ENCODE peak calls at places on chromosomes 13 and 19, in eight cellular contexts. P is adrenal gland, S is heart left ventricle, F is GM12878, A is tibial nerve, Q is uterus, D is esophagus squamous epithelium, G is spleen. T is an unnamed sample. For H3K4me1, the result is how much of the 10 kb centered on the place peaks cover.

GRCh38 chr19:10553087-10553667 is 9.5 kb downstream of the ATG4D start:
- DNase-seq in S (no peak), G (peak), F (no peak), A (no peak), P (no peak), D (no peak), Q (no peak), T (no peak)

GRCh38 chr13:110485604-110486003 is 75.9 kb downstream of the RAB20 start:
- DNase-seq in G (no peak), D (no peak), F (no peak), P (no peak), S (no peak), Q (no peak), A (no peak), T (no peak)

GRCh38 chr13:38417241-38417640 is 67.6 kb downstream of the UFM1 start:
- DNase-seq in G (no peak), D (no peak), Q (no peak), F (no peak), S (no peak), A (no peak), P (no peak), T (no peak)

GRCh38 chr19:4636151-4636717 is 3.1 kb upstream of the TNFAIP8L1 start:
- DNase-seq in G (peak), D (no peak), F (no peak), P (peak), Q (peak), S (peak), A (peak), T (peak)

GRCh38 chr19:53991224-53992113 is at the start of gene CACNG6:
- DNase-seq in Q (no peak), S (no peak), F (no peak), P (no peak), A (no peak), D (no peak), G (no peak), T (no peak)

GRCh38 chr19:45293682-45294081 is 29.0 kb downstream of the CKM start:
- DNase-seq in G (no peak), Q (no peak), F (no peak), D (no peak), P (no peak), A (no peak), S (no peak), T (no peak)

GRCh38 chr13:67736646-67737420 is 506.7 kb upstream of the PCDH9 start:
- DNase-seq in P (no peak), G (no peak), S (no peak), D (no peak), Q (no peak), F (no peak), A (no peak), T (no peak)

GRCh38 chr13:21138561-21138960 is 37.8 kb downstream of the SKA3 start:
- DNase-seq in Q (no peak), S (no peak), A (no peak), P (no peak), F (no peak), D (no peak), G (no peak), T (no peak)

GRCh38 chr13:72782717-72783116 is 784 bp downstream of the PIBF1 start:
- DNase-seq in G (no peak), Q (no peak), F (no peak), S (no peak), A (no peak), P (no peak), D (no peak), T (no peak)

GRCh38 chr19:33493401-33494275 is 28.0 kb downstream of the PEPD start:
- DNase-seq in P (no peak), D (no peak), Q (no peak), F (no peak), A (no peak), S (no peak), G (peak), T (peak)

GRCh38 chr19:18790566-18791314 is at the start of gene COMP:
- DNase-seq in F (no peak), S (no peak), Q (no peak), A (no peak), D (no peak), G (peak), P (no peak), T (no peak)

GRCh38 chr13:90710355-90710754 is 637.1 kb upstream of the MIR17HG start:
- DNase-seq in S (no peak), F (no peak), G (no peak), A (no peak), Q (no peak), D (no peak), P (no peak), T (no peak)

GRCh38 chr19:54233941-54234340 is 8.6 kb downstream of the LILRA6 start:
- DNase-seq in G (peak), F (no peak), S (no peak), D (no peak), P (no peak), Q (no peak), A (no peak), T (peak)

DNA sequence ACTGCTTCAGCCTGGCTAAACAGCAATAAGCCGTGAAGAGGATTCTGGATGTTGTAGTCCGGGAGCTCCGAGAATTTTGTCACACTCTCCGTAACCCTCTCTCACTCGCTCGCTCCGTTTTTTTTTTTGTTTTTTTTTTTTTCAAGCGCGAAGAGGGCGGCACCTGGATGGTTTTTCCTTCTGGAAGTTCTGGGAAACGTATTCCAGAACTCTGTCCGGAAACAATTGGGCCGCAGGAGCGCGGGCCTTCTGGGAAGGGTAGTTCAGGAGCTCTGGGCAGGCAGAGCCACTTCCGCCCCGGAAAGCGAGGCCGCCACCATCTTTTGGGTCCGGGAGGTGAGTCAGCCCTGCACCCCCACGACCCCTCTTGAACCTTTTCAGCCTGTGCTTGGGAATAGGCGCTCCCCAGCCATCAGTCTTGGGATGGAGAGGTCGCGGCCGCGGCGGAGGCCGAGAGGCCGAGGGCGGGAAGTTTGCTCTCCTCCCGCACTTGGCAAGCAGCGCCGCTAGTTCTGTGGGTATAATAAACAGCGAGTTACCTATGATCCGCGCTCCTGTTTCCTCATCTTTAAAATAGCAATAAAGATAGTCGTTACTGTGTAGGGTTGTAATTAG is at the start of gene ZNF227:
- DNase-seq in Q (peak), P (peak), S (peak), D (peak), F (peak), A (peak), G (peak), T (peak)
- TF ChIP-seq POLR2A in Q (peak), P (peak), S (no peak), D (no peak), F (peak), A (peak), G (no peak), T (no peak)

GRCh38 chr19:43634068-43634467 is 5.6 kb downstream of the CADM4 start:
- DNase-seq in F (no peak), A (no peak), P (no peak), Q (no peak), G (no peak), S (no peak), D (no peak), T (no peak)

GRCh38 chr19:43634877-43635560 is 4.6 kb downstream of the CADM4 start:
- DNase-seq in A (no peak), F (no peak), G (no peak), S (no peak), D (no peak), Q (no peak), P (no peak), T (no peak)

GRCh38 chr19:43634516-43634876 is 5.2 kb downstream of the CADM4 start:
- DNase-seq in F (no peak), Q (no peak), P (no peak), S (no peak), G (no peak), A (no peak), D (no peak), T (no peak)

GRCh38 chr19:43631491-43631890 is 8.2 kb downstream of the CADM4 start:
- DNase-seq in P (no peak), F (no peak), D (no peak), Q (no peak), A (no peak), G (no peak), S (no peak), T (no peak)

DNA sequence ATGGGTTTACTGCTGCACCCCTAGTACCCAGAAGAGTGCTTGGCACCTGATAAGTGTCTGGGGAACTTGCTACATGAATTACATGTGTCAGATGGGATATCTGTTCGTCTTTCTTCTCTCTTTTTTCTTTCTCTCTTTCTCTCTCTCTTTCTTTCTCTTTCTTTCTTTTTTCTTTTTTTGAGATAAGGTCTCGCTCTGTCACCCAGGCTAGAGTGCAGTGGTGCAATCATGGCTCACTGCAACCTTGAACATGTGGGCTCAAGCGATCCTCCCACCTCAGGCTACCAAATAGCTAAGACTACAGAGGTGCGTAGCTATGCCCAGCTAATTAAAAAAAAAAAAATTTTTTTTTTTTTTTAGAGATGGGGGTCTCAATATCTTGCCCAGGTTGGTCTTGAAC is 6.1 kb downstream of the CADM4 start:
- DNase-seq in D (no peak), A (no peak), S (no peak), F (no peak), P (no peak), Q (no peak), G (no peak), T (no peak)
- H3K4me1 ChIP-seq in D (under half), A (under half), S (under half), F (under half), P (under half), Q (under half), G (under half), T (under half)

GRCh38 chr19:8456064-8456463 is 11.3 kb downstream of the HNRNPM start:
- DNase-seq in G (no peak), A (no peak), S (no peak), Q (no peak), D (no peak), P (no peak), F (no peak), T (peak)
- TF ChIP-seq CTCF in G (no peak), A (no peak), S (no peak), Q (no peak), D (no peak), P (no peak), F (no peak), T (no peak)

DNA sequence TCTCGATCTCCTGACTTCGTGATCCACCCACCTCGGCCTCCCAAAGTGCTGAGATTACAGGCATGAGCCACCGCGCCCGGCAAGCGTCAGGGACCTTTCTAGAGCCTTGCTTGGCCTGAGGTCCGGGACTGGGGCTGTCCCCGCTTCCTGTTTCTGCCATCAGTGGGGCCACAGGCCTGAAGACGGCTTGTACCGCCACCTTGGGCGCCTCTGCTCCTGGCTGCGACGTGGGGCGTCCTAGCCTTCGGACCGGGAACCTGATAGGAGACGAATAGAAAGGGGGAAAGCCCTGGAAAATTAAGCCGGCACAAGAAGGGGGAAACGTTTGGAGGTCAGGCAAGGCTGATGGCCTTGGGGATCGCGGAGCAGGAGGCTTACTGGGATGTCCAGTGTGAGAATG is 35.1 kb downstream of the RNF6 start:
- DNase-seq in D (no peak), P (peak), A (no peak), G (peak), F (no peak), Q (no peak), S (no peak), T (no peak)
- TF ChIP-seq POLR2A in D (no peak), P (no peak), A (no peak), G (no peak), F (no peak), Q (no peak), S (no peak), T (no peak)

GRCh38 chr13:112204881-112205327 is 138.0 kb downstream of the SOX1 start:
- DNase-seq in Q (no peak), S (peak), G (no peak), P (no peak), F (no peak), A (no peak), D (no peak), T (no peak)
- H3K4me1 ChIP-seq in Q (under half), S (under half), G (under half), P (under half), F (under half), A (under half), D (under half), T (under half)

GRCh38 chr19:49913720-49914119 is 15.3 kb upstream of the ATF5 start:
- DNase-seq in P (no peak), A (no peak), F (no peak), Q (no peak), S (no peak), D (no peak), G (no peak), T (no peak)

GRCh38 chr19:49915271-49915670 is 13.7 kb upstream of the ATF5 start:
- DNase-seq in Q (no peak), A (no peak), G (no peak), D (no peak), F (no peak), S (no peak), P (no peak), T (no peak)

GRCh38 chr19:49918089-49918488 is 10.9 kb upstream of the ATF5 start:
- DNase-seq in Q (no peak), A (no peak), F (no peak), S (no peak), G (no peak), D (no peak), P (no peak), T (no peak)

GRCh38 chr19:49920624-49921363 is 8.2 kb upstream of the ATF5 start:
- DNase-seq in G (no peak), P (no peak), F (peak), D (no peak), S (no peak), A (no peak), Q (no peak), T (no peak)

DNA sequence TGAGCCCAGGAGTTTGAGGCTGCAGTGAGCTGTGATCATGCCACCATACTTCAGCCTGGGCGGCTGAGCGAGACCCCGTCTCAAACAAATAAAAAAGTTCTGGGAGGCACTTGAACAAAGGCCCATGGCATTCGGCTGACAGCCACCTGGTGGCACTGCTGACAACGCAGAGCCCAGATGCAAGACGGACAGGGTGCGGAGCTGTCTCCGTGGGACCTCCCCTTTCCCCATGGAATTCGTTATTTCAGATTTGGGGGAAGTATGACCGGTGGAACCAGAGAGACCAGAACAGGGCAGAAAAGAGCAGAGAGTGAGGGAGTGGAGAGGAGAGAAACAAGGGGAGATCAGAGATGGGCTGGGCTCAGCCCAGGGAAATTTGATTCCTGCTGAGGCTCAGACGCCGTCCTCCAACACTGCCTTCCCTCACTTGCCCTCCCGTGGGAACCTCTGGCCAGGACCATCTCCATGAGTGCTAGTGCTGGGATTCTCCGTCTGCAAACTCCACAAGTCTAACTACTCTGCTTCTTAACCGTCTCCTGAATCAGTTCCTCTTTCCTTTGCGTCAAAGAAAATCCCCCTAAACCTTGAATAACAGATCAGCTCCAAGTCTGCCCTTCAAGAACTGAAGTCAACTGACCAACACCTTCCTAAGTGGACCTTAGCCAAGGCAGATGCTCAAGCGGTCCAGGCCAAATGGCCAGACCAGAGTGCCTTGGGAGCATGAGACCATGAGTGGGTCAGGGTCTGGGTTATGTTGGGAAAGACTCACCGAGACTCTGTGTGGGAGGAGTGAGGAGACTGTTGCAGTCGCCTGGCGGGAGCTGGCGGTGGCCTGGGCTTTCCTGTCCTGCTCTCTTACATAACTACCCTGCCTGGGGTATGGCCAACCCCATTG is 11.9 kb upstream of the ATF5 start:
- DNase-seq in G (no peak), Q (no peak), F (no peak), A (no peak), S (no peak), P (no peak), D (no peak), T (no peak)
- TF ChIP-seq CTCF in G (peak), Q (no peak), F (peak), A (no peak), S (no peak), P (peak), D (no peak), T (no peak)

GRCh38 chr19:39327990-39328705 is 7.5 kb upstream of the LRFN1 start:
- DNase-seq in Q (peak), P (peak), S (peak), D (no peak), F (no peak), A (peak), G (peak), T (peak)
- TF ChIP-seq POLR2A in Q (no peak), P (no peak), S (no peak), D (no peak), F (no peak), A (no peak), G (no peak), T (no peak)

GRCh38 chr19:17484520-17485180 is 14.3 kb downstream of the SLC27A1 start:
- DNase-seq in G (no peak), S (no peak), A (no peak), D (no peak), Q (no peak), F (no peak), P (no peak), T (no peak)

GRCh38 chr19:17481986-17482385 is 11.7 kb downstream of the SLC27A1 start:
- DNase-seq in P (no peak), S (no peak), A (no peak), G (no peak), D (no peak), F (no peak), Q (no peak), T (no peak)

GRCh38 chr19:17486545-17486944 is 16.2 kb downstream of the SLC27A1 start:
- DNase-seq in F (no peak), Q (no peak), G (no peak), P (no peak), S (no peak), D (no peak), A (no peak), T (no peak)

GRCh38 chr19:17482877-17483604 is 12.7 kb downstream of the SLC27A1 start:
- DNase-seq in S (no peak), G (no peak), Q (no peak), F (no peak), A (no peak), D (no peak), P (no peak), T (no peak)

GRCh38 chr19:17483605-17484002 is 13.3 kb downstream of the SLC27A1 start:
- DNase-seq in P (no peak), A (no peak), Q (no peak), F (no peak), S (no peak), D (no peak), G (no peak), T (no peak)
- H3K4me1 ChIP-seq in P (under half), A (under half), Q (under half), F (under half), S (under half), D (under half), G (under half), T (under half)

DNA sequence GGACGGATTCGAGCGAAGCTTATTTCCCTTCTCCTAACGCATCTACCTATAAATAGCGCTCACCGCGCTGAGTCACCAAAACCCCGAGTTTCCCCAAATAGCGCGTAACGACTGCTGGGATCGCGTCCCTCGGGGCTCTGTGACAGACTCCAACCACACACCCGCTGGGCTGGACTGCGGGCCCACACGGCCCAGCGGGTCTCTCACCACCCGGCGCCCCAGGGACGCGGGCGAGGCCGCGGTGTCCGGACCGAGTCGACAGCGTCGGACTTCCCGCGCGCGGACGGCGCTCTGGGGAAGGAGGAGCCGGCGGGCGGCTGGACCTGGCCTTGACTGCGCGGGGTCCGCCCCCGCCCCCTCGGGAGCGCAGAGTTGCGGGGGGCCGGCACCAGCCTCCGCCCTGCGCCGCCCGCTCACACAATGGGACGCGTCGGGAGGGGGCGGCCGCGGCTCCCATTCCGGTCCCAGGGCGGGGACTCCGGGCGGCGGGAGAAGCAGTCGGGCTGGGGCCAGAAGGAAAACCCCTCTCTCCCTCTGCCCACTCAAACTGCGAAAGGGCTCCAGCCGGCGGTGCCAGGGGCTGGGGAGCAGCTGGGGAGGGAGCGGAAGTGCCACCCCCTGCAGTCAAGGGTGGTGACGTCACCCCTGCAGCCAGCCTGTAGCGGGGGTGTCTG is 108.8 kb downstream of the KCNRG start:
- DNase-seq in D (peak), Q (peak), F (no peak), P (peak), S (peak), A (peak), G (no peak), T (peak)
- TF ChIP-seq CTCF in D (no peak), Q (peak), F (no peak), P (no peak), S (peak), A (no peak), G (peak), T (no peak)

GRCh38 chr19:47228168-47228936 is 2.6 kb downstream of the BBC3 start:
- DNase-seq in P (peak), D (no peak), A (no peak), G (peak), Q (peak), F (no peak), S (peak), T (peak)
- TF ChIP-seq POLR2A in P (no peak), D (no peak), A (no peak), G (no peak), Q (no peak), F (peak), S (no peak), T (no peak)

T was measured in sigmoid colon.